ENCODE peak calls at places on chromosomes 11 and 22, in five cellular contexts. I, O, Q, N and R are unnamed samples.
A peak's percentile ranks its signal among the peaks of the same experiment; 100 is the strongest.

GRCh38 chr11:84465040-84465439 is 1162.1 kb downstream of the DLG2 start:
- DNase-seq in Q (no peak), I (no peak), O (no peak), N (no peak), R (no peak)

GRCh38 chr11:94400839-94401772 is at the start of gene GPR83:
- DNase-seq in O (peak; percentile 64), I (peak; percentile 49), Q (no peak), N (no peak), R (peak; percentile 15)

GRCh38 chr22:19396934-19397728 is 34.4 kb downstream of the HIRA start:
- DNase-seq in Q (no peak), I (no peak), O (no peak), N (no peak), R (no peak)

GRCh38 chr11:117443269-117444186 is 115.9 kb downstream of the CEP164 start:
- DNase-seq in N (peak; percentile 27), O (peak; percentile 86), I (peak; percentile 59), Q (peak; percentile 74), R (peak; percentile 18)

GRCh38 chr22:47034905-47035419 is 272.5 kb downstream of the TBC1D22A start:
- DNase-seq in I (no peak), O (no peak), N (no peak), Q (no peak), R (no peak)

GRCh38 chr22:41285441-41285819 is 557 bp downstream of the RANGAP1 start:
- DNase-seq in Q (peak; percentile 97), O (peak; percentile 48), I (peak; percentile 37), N (no peak), R (peak; percentile 97)

GRCh38 chr22:33335611-33336279 is 277.6 kb upstream of the SYN3 start:
- DNase-seq in O (no peak), Q (no peak), N (no peak), I (no peak), R (no peak)

GRCh38 chr11:113263458-113264095 is 50.8 kb upstream of the TTC12 start:
- DNase-seq in N (no peak), Q (no peak), I (no peak), O (no peak), R (no peak)

GRCh38 chr22:30572840-30573593 is 1.4 kb downstream of the GAL3ST1 start:
- DNase-seq in O (no peak), Q (no peak), N (no peak), I (no peak), R (no peak)

GRCh38 chr11:8833568-8834275 is 77.3 kb upstream of the AKIP1 start:
- DNase-seq in Q (peak; percentile 88), O (no peak), N (no peak), I (no peak), R (peak; percentile 77)

GRCh38 chr22:28442951-28443876 is 236.4 kb downstream of the TTC28 start:
- DNase-seq in I (peak; percentile 39), O (peak; percentile 79), Q (peak; percentile 22), N (peak; percentile 41), R (peak; percentile 71)

GRCh38 chr22:37162221-37163095 is 12.7 kb upstream of the IL2RB start:
- DNase-seq in Q (no peak), N (no peak), O (no peak), I (no peak), R (peak; percentile 29)

GRCh38 chr22:26804315-26804714 is 146.9 kb downstream of the MIAT start:
- DNase-seq in N (no peak), Q (no peak), O (no peak), I (no peak), R (no peak)

GRCh38 chr11:76251223-76251575 is 44.9 kb upstream of the WNT11 start:
- DNase-seq in N (no peak), O (no peak), Q (no peak), I (no peak), R (no peak)

GRCh38 chr22:50111056-50111455 is 21.2 kb downstream of the MOV10L1 start:
- DNase-seq in N (no peak), I (no peak), Q (no peak), O (no peak), R (no peak)

GRCh38 chr11:47409440-47410403 is 1.3 kb downstream of the SLC39A13 start:
- DNase-seq in O (no peak), Q (peak; percentile 76), I (no peak), N (no peak), R (peak; percentile 30)

GRCh38 chr11:10076458-10077141 is 217.4 kb downstream of the SBF2 start:
- DNase-seq in I (no peak), Q (peak; percentile 84), N (peak; percentile 23), O (peak; percentile 77), R (no peak)

GRCh38 chr11:117664897-117665296 is 132.1 kb downstream of the DSCAML1 start:
- DNase-seq in N (no peak), Q (no peak), I (peak; percentile 70), O (peak; percentile 47), R (no peak)

GRCh38 chr11:104668797-104669463 is 229.3 kb downstream of the CASP12 start:
- DNase-seq in Q (peak; percentile 80), N (no peak), I (no peak), O (no peak), R (peak; percentile 90)

GRCh38 chr11:63521896-63522295 is 14.7 kb upstream of the PLAAT4 start:
- DNase-seq in Q (no peak), N (no peak), I (no peak), O (no peak), R (peak; percentile 8)

GRCh38 chr11:68992743-68993255 is 12.0 kb upstream of the MRGPRD start:
- DNase-seq in I (no peak), O (no peak), N (no peak), Q (no peak), R (no peak)

GRCh38 chr22:32660292-32660691 is 141.2 kb upstream of the TIMP3 start:
- DNase-seq in O (peak; percentile 78), N (peak; percentile 36), I (peak; percentile 42), Q (peak; percentile 91), R (peak; percentile 73)

GRCh38 chr11:130874396-130874795 is 41.9 kb downstream of the SNX19 start:
- DNase-seq in N (no peak), Q (no peak), I (no peak), O (no peak), R (no peak)

GRCh38 chr11:38446336-38446735 is 1848.3 kb upstream of the RAG2 start:
- DNase-seq in O (no peak), N (no peak), I (no peak), Q (no peak), R (no peak)

DNA sequence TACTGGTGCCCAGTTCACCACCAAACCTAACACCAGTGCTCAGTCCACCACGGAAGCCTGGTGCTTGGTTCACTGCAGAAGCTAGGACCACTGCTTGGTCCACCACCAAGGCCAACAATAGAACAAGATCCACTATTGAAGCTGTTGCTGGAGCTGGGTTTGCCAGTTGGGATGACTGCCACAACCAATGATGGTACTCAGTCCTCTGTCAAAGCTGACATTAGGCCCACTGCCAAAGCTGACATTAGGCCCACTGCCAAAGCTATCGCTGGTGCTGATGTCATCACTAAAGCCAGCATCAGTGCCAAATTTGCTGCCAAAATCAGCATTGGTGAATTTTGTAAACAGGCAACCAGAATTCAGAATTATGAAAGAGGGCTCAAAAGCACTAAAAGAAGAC is 1850.2 kb upstream of the RAG2 start:
- DNase-seq in I (no peak), Q (no peak), N (no peak), O (no peak), R (no peak)
- H3K14ac ChIP-seq in I (no peak overlapping the region), Q (no peak overlapping the region), N (no peak overlapping the region), O (no peak overlapping the region), R (peak overlapping the region; percentile 48)

DNA sequence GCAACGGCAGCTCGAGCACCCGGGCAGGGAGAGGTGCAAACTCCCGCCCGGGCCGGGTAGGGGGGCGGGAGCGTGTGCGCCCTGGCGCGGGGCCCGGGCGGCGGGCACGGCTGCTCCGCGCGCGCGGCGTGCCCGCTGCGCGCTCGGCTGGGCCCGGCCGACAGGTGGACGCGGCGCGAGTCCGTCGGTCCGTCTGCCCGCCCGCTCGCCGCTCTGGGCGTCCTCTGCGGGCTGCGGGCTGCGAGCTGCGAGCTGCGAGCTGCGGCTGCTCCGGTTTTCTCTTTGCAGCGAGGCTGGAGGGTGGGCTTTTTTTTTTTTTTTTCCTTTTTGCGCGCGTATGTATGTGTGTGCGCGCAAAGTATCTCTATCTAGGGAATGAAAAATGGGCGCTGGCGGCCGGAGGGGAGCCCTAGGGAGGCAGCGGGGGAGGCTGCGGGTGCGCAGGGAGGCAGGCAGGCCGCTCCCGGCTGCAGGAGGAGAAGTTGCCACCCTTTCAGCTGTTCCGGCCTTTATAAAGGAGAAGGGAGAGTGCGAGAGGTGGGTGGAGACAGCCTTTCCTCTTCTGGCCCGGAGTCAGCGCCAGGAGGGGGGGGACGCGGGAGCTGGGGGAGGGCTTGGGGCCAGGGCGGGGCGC is at the start of gene PDGFB:
- DNase-seq in I (no peak), Q (peak; percentile 72), O (no peak), N (no peak), R (peak; percentile 44)
- H2BK12ac ChIP-seq in I (peak within 1 kb of the TSS; percentile 68), Q (no peak within 1 kb of the TSS), O (no peak within 1 kb of the TSS), N (peak within 1 kb of the TSS; percentile 75), R (no peak within 1 kb of the TSS)

DNA sequence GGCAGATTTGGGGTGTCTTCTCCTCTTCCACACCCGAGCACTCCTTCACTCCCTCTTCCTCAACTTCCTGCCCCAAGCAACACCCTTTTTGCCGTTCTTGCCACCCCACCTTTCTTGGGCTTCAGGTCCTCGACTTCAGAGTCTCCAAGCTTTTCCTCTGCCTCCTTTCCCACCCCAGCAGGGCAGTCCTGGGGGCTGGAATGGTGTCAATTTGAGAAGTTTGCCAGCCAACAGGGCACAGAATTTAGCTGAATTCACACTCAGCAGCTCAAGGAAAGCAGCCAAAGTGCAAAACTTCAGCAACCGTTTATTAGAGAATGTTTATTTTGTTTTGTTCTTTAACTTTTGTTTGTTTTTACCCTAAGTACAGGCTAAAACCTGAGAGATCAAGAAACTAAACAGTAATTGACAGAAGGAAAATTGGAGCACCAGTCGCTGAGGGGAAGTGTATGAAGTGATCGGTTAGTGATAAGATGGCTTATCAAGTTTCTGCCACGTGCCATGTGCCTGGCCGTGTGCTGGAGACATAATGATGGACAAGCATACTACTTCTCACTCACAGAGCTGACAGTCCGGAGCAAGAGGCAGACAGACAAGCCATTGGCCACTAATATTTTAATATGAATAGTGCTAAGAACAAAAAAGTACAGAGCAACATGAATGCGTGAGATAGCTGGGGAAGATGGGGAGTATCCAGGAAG is 44.4 kb downstream of the AHNAK start:
- DNase-seq in O (no peak), N (no peak), I (no peak), Q (no peak), R (no peak)
- H3K18ac ChIP-seq in O (no peak overlapping the region), N (no peak overlapping the region), I (no peak overlapping the region), Q (peak overlapping the region; percentile 67), R (no peak overlapping the region)

DNA sequence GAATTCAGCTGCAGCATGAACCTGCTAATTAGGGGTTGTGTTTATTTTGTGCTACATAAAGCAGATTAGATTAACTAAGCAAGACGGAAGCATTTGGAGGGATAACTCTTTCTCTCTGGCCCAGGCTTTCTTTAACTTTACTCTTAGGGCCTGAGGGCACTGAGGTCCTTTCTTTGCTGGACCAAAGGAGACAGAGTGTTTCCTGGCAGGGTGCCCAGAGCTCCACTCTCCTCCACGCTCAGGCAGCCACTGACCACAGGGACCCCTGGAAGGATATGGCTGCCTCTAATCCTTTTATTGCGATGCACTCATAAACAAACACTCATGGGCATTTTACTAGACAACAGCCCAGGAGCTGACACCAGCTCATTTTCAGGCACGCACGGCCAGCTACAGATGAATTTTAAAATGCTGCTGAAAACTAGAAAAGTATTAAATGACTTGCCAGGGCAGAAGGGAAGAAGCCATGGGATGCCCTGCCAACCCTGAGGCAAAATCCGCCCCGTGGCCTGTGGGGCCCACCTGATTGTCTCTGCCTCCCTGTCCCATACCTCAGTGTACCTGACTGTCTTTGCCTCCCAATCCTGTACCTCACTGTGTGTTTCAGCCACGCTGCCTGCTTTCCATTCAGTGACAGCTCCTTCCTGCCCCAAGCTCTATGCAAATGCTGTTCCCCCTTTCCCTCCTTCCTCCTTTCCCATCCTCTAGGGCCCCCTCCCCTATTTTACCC is 192.6 kb upstream of the NAV2 start:
- DNase-seq in Q (no peak), N (no peak), I (peak; percentile 18), O (no peak), R (peak; percentile 77)
- H3K14ac ChIP-seq in Q (no peak overlapping the region), N (no peak overlapping the region), I (no peak overlapping the region), O (no peak overlapping the region), R (peak overlapping the region; percentile 96)